ENCODE peak calls at places on chromosomes 12 and 14, in nine cellular contexts. Q is MCF 10A; J is NCI-H2171 treated with DMSO at 0.1 percent for 48 hours; B is ovary; H is CD8-positive, alpha-beta memory T cell; Y is GM12865; G is RWPE1; S is cardiac muscle cell; V is retina. O is an unnamed sample.

GRCh38 chr12:113235976-113236375 is 14.7 kb downstream of the TPCN1 start:
- DNase-seq in B (no peak), J (no peak), Q (no peak), V (no peak), Y (no peak), S (no peak), H (no peak), G (no peak), O (no peak)

GRCh38 chr14:28565345-28565744 is 201.2 kb upstream of the FOXG1 start:
- DNase-seq in H (no peak), Q (no peak), Y (no peak), V (no peak), S (no peak), B (no peak), G (no peak), J (no peak), O (no peak)

GRCh38 chr12:112386726-112387125 is 4.5 kb upstream of the HECTD4 start:
- DNase-seq in B (no peak), S (peak; percentile 93), G (no peak), V (no peak), J (peak; percentile 26), Y (no peak), H (no peak), Q (no peak), O (no peak)

GRCh38 chr14:58808828-58809227 is 171.1 kb downstream of the DACT1 start:
- DNase-seq in V (no peak), Y (no peak), S (peak; percentile 47), J (peak; percentile 58), Q (peak; percentile 67), B (peak; percentile 53), G (no peak), H (no peak), O (no peak)

GRCh38 chr12:49923878-49924610 is 20.3 kb upstream of the FAIM2 start:
- DNase-seq in V (no peak), Q (no peak), Y (no peak), J (no peak), B (no peak), S (no peak), G (no peak), H (no peak), O (no peak)

GRCh38 chr12:67783393-67783792 is 134.8 kb downstream of the DYRK2 start:
- DNase-seq in V (no peak), S (no peak), B (no peak), G (no peak), J (no peak), H (no peak), Y (no peak), Q (no peak), O (no peak)

GRCh38 chr12:27894309-27894708 is 78.2 kb downstream of the PTHLH start:
- DNase-seq in V (no peak), B (no peak), Q (no peak), G (no peak), Y (no peak), S (no peak), J (no peak), H (no peak), O (no peak)

GRCh38 chr12:93573552-93574223 is 1.2 kb downstream of the SOCS2 start:
- DNase-seq in G (no peak), Q (no peak), V (no peak), Y (peak; percentile 10), J (no peak), S (no peak), H (no peak), B (peak; percentile 29), O (peak; percentile 23)

GRCh38 chr14:67653651-67654280 is 20.7 kb downstream of the VTI1B start:
- DNase-seq in H (no peak), Q (no peak), G (no peak), B (no peak), S (peak; percentile 61), Y (no peak), V (peak; percentile 13), J (no peak), O (no peak)

GRCh38 chr14:21104448-21105060 is 3.7 kb downstream of the TMEM253 start:
- DNase-seq in J (peak; percentile 98), G (peak; percentile 73), V (peak; percentile 92), S (peak; percentile 88), H (peak; percentile 77), Q (peak; percentile 85), Y (peak; percentile 77), B (peak; percentile 79), O (peak; percentile 88)

GRCh38 chr12:7907009-7907408 is 29.0 kb downstream of the SLC2A3 start:
- DNase-seq in J (peak; percentile 56), S (peak; percentile 48), Y (peak; percentile 14), G (peak; percentile 48), H (no peak), Q (peak; percentile 61), V (no peak), B (no peak), O (no peak)

GRCh38 chr12:13348464-13348863 is 151.9 kb downstream of the EMP1 start:
- DNase-seq in G (no peak), V (no peak), S (no peak), J (no peak), H (no peak), Y (no peak), Q (no peak), B (no peak), O (no peak)

GRCh38 chr12:46165191-46165590 is 103.7 kb downstream of the SLC38A1 start:
- DNase-seq in G (no peak), B (no peak), J (no peak), Y (no peak), S (no peak), V (no peak), H (no peak), Q (no peak), O (no peak)

GRCh38 chr14:58805605-58806358 is 168.0 kb downstream of the DACT1 start:
- DNase-seq in J (peak; percentile 83), Y (no peak), S (peak; percentile 94), V (no peak), B (no peak), Q (peak; percentile 64), H (no peak), G (no peak), O (no peak)

GRCh38 chr14:100484531-100485267 is 102.5 kb downstream of the BEGAIN start:
- DNase-seq in Q (no peak), V (no peak), G (no peak), H (no peak), Y (no peak), S (no peak), B (no peak), J (no peak), O (no peak)

GRCh38 chr12:56941299-56942017 is 7.2 kb upstream of the SDR9C7 start:
- DNase-seq in B (no peak), Q (peak; percentile 80), G (peak; percentile 68), H (no peak), J (no peak), Y (peak; percentile 53), V (no peak), S (peak; percentile 73), O (no peak)

GRCh38 chr12:15131462-15131861 is 89.8 kb downstream of the RERG start:
- DNase-seq in G (peak; percentile 39), B (no peak), S (no peak), Y (no peak), H (no peak), J (peak; percentile 34), Q (peak; percentile 61), V (no peak), O (no peak)

GRCh38 chr12:96404683-96405082 is 4.4 kb upstream of the CDK17 start:
- DNase-seq in S (peak; percentile 33), J (no peak), Y (no peak), G (no peak), Q (no peak), H (no peak), V (no peak), B (no peak), O (no peak)

GRCh38 chr12:126482238-126482889 is 1417.1 kb downstream of the AACS start:
- DNase-seq in Q (no peak), S (peak; percentile 2), Y (no peak), J (no peak), B (no peak), H (no peak), V (no peak), G (no peak), O (no peak)

GRCh38 chr12:105418821-105419291 is 88.4 kb downstream of the C12orf75 start:
- DNase-seq in V (no peak), J (no peak), Y (no peak), Q (no peak), G (no peak), H (no peak), S (no peak), B (no peak), O (no peak)